ENCODE peak calls at places on chromosomes 5 and 9, in six cellular contexts. X is IMR-90, K is mesendoderm, Z is H9, O is H1, N is mesenchymal stem cell. M is an unnamed sample.

GRCh38 chr5:20276061-20276958 is 288.3 kb upstream of the CDH18 start:
- DNase-seq in X (peak; percentile 84), K (peak; percentile 68), Z (peak; percentile 25), O (no peak), N (peak; percentile 20), M (no peak)

GRCh38 chr5:177303121-177303924 is at the start of the genes PRELID1 and RAB24:
- DNase-seq in X (peak; percentile 74), K (peak; percentile 92), Z (peak; percentile 87), O (no peak), N (peak; percentile 88), M (peak; percentile 84)

GRCh38 chr9:12923472-12924009 is 148.7 kb downstream of the LURAP1L start:
- DNase-seq in X (peak; percentile 89), K (no peak), Z (no peak), O (no peak), N (peak; percentile 88), M (no peak)

GRCh38 chr9:137586854-137587253 is 3.5 kb downstream of the ZMYND19 start:
- DNase-seq in X (no peak), K (no peak), Z (no peak), O (no peak), N (no peak), M (no peak)

GRCh38 chr5:15014809-15015208 is 143.2 kb upstream of the ANKH start:
- DNase-seq in X (peak; percentile 38), K (no peak), Z (no peak), O (no peak), N (peak; percentile 31), M (no peak)

GRCh38 chr5:170168002-170168401 is 62.3 kb downstream of the FOXI1 start:
- DNase-seq in X (no peak), K (no peak), Z (no peak), O (no peak), N (no peak), M (no peak)

GRCh38 chr5:37234288-37234687 is 14.9 kb downstream of the CPLANE1 start:
- DNase-seq in X (no peak), K (no peak), Z (no peak), O (no peak), N (no peak), M (no peak)

GRCh38 chr9:131279927-131280530 is 3.7 kb upstream of the FAM78A start:
- DNase-seq in X (peak; percentile 38), K (no peak), Z (no peak), O (no peak), N (no peak), M (no peak)

GRCh38 chr9:93058357-93059096 is at the start of gene SUSD3:
- DNase-seq in X (no peak), K (peak; percentile 90), Z (peak; percentile 89), O (peak; percentile 53), N (peak; percentile 9), M (peak; percentile 77)

GRCh38 chr9:105132576-105132975 is 111.9 kb upstream of the SLC44A1 start:
- DNase-seq in X (peak; percentile 95), K (peak; percentile 69), Z (no peak), O (no peak), N (peak; percentile 85), M (no peak)

GRCh38 chr5:120567921-120568320 is 103.8 kb downstream of the PRR16 start:
- DNase-seq in X (no peak), K (no peak), Z (no peak), O (no peak), N (no peak), M (no peak)

GRCh38 chr5:56440871-56441740 is 208.0 kb upstream of the ANKRD55 start:
- DNase-seq in X (peak; percentile 88), K (no peak), Z (no peak), O (no peak), N (peak; percentile 91), M (no peak)

GRCh38 chr5:151463137-151464029 is 16.0 kb downstream of the SLC36A1 start:
- DNase-seq in X (no peak), K (peak; percentile 59), Z (peak; percentile 49), O (no peak), N (no peak), M (no peak)

GRCh38 chr9:94819161-94819677 is 92.7 kb downstream of the AOPEP start:
- DNase-seq in X (no peak), K (no peak), Z (no peak), O (no peak), N (no peak), M (no peak)

GRCh38 chr9:117696141-117696540 is 8.1 kb upstream of the TLR4 start:
- DNase-seq in X (no peak), K (no peak), Z (no peak), O (no peak), N (no peak), M (no peak)

GRCh38 chr9:112341741-112342140 is 8.3 kb upstream of the PTBP3 start:
- DNase-seq in X (peak; percentile 37), K (peak; percentile 97), Z (no peak), O (no peak), N (no peak), M (no peak)

GRCh38 chr5:52010430-52010829 is 627.2 kb downstream of the ISL1 start:
- DNase-seq in X (no peak), K (no peak), Z (no peak), O (no peak), N (no peak), M (no peak)

GRCh38 chr5:107134931-107135330 is 535.8 kb downstream of the EFNA5 start:
- DNase-seq in X (no peak), K (no peak), Z (no peak), O (no peak), N (no peak), M (no peak)

GRCh38 chr9:116628706-116629105 is 58.4 kb upstream of the TRIM32 start:
- DNase-seq in X (no peak), K (no peak), Z (no peak), O (no peak), N (no peak), M (no peak)

GRCh38 chr9:134217431-134218210 is 53.3 kb upstream of the RNU6ATAC start:
- DNase-seq in X (no peak), K (peak; percentile 79), Z (no peak), O (no peak), N (no peak), M (no peak)

GRCh38 chr9:126363847-126364671 is 37.4 kb downstream of the MVB12B start:
- DNase-seq in X (peak; percentile 73), K (no peak), Z (no peak), O (no peak), N (peak; percentile 2), M (no peak)

GRCh38 chr5:74903165-74903787 is 37.1 kb upstream of the FAM169A start:
- DNase-seq in X (no peak), K (peak; percentile 91), Z (peak; percentile 92), O (peak; percentile 71), N (no peak), M (no peak)

GRCh38 chr5:114237766-114238165 is 124.1 kb upstream of the KCNN2 start:
- DNase-seq in X (peak; percentile 99), K (no peak), Z (no peak), O (no peak), N (peak; percentile 92), M (no peak)

GRCh38 chr5:1316941-1317340 is 22.1 kb upstream of the TERT start:
- DNase-seq in X (no peak), K (no peak), Z (peak; percentile 23), O (no peak), N (no peak), M (no peak)
- H3K9ac ChIP-seq in X (no peak overlapping the region), K (no peak overlapping the region), Z (no peak overlapping the region), O (no peak overlapping the region), N (no peak overlapping the region), M (no peak overlapping the region)

GRCh38 chr5:33711094-33711670 is 180.6 kb downstream of the ADAMTS12 start:
- DNase-seq in X (no peak), K (no peak), Z (no peak), O (no peak), N (no peak), M (no peak)
- H2BK15ac ChIP-seq in X (no peak overlapping the region), K (no peak overlapping the region), Z (no peak overlapping the region), O (no peak overlapping the region), N (no peak overlapping the region), M (no peak overlapping the region)

GRCh38 chr5:77292026-77292757 is 81.7 kb downstream of the PDE8B start:
- DNase-seq in X (peak; percentile 68), K (no peak), Z (no peak), O (no peak), N (peak; percentile 8), M (no peak)
- H3K9ac ChIP-seq in X (peak overlapping the region; percentile 36), K (no peak overlapping the region), Z (no peak overlapping the region), O (no peak overlapping the region), N (no peak overlapping the region), M (no peak overlapping the region)

GRCh38 chr9:14107495-14107894 is 206.4 kb downstream of the NFIB start:
- DNase-seq in X (no peak), K (no peak), Z (no peak), O (no peak), N (no peak), M (no peak)

GRCh38 chr9:14106699-14107098 is 207.2 kb downstream of the NFIB start:
- DNase-seq in X (no peak), K (no peak), Z (no peak), O (no peak), N (no peak), M (no peak)

GRCh38 chr9:14107977-14108376 is 206.0 kb downstream of the NFIB start:
- DNase-seq in X (no peak), K (peak; percentile 73), Z (no peak), O (no peak), N (no peak), M (no peak)

GRCh38 chr9:14111670-14112069 is 202.3 kb downstream of the NFIB start:
- DNase-seq in X (peak; percentile 3), K (no peak), Z (no peak), O (no peak), N (no peak), M (no peak)
- H2BK15ac ChIP-seq in X (no peak overlapping the region), K (no peak overlapping the region), Z (no peak overlapping the region), O (no peak overlapping the region), N (no peak overlapping the region), M (no peak overlapping the region)

DNA sequence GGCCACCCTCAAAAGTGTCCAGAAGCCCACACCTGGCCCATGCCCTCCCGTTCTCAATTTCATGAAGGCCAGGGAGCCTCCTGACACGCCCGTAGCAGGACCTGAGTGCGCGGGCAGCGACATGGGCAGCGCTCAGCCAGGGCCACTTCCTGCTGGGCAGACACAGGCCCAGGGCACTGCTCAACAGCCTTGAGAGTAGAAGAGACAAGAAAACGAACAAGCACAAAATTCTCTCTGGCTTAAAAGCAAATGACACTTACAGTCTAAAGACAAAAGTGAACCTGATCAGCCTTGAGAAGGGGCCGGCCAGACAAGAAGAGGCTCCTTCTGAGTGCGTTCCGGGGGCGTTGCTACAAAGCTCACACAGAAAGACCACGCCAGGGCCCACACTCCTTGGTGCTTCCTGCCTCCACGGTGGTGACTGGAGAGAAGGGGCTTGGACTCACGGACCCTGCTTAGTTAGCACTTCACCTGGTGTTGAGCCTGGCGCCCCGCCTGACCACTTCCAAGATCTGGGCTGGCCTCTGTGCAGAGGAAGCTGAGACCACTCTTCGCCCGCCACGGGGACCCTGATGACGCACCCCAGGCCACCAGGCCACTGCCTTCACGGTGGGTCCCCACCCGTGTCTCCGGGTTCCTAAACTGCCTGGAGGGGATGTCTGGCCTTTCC is 1.5 kb downstream of the SLC12A7 start:
- DNase-seq in X (no peak), K (no peak), Z (no peak), O (no peak), N (no peak), M (no peak)
- H3K9ac ChIP-seq in X (peak overlapping the region; percentile 53), K (peak overlapping the region; percentile 82), Z (peak overlapping the region; percentile 4), O (no peak overlapping the region), N (peak overlapping the region; percentile 82), M (peak overlapping the region; percentile 83)